ENCODE peak calls at places on chromosomes 6 and 20, in eight cellular contexts. R, E, L, Y, P, I, A and Z are unnamed samples.

GRCh38 chr6:4913705-4914411 is 90.0 kb downstream of the RPP40 start:
- DNase-seq in R (no peak), E (no peak), L (no peak), Y (no peak), P (no peak), I (no peak), A (no peak), Z (no peak)

GRCh38 chr6:118198746-118199145 is 291.7 kb downstream of the SLC35F1 start:
- DNase-seq in R (no peak), E (no peak), L (peak; percentile 2), Y (peak; percentile 3), P (no peak), I (peak; percentile 4), A (no peak), Z (no peak)

GRCh38 chr6:52046456-52046855 is 41.0 kb downstream of the PKHD1 start:
- DNase-seq in R (no peak), E (no peak), L (no peak), Y (no peak), P (no peak), I (no peak), A (no peak), Z (no peak)

GRCh38 chr6:26473758-26474438 is 16.1 kb downstream of the BTN2A1 start:
- DNase-seq in R (peak; percentile 95), E (peak; percentile 97), L (peak; percentile 98), Y (peak; percentile 97), P (peak; percentile 86), I (peak; percentile 97), A (peak; percentile 44), Z (no peak)

GRCh38 chr6:53417141-53417540 is 68.4 kb upstream of the ELOVL5 start:
- DNase-seq in R (no peak), E (no peak), L (no peak), Y (no peak), P (no peak), I (no peak), A (no peak), Z (no peak)

GRCh38 chr6:31968326-31968725 is 3.6 kb downstream of the DXO start:
- DNase-seq in R (no peak), E (no peak), L (no peak), Y (no peak), P (no peak), I (no peak), A (no peak), Z (no peak)

GRCh38 chr6:129321303-129321702 is 388.7 kb downstream of the ARHGAP18 start:
- DNase-seq in R (no peak), E (no peak), L (peak; percentile 12), Y (no peak), P (no peak), I (no peak), A (no peak), Z (no peak)

GRCh38 chr6:82589509-82590206 is 226.0 kb downstream of the TPBG start:
- DNase-seq in R (peak; percentile 97), E (no peak), L (peak; percentile 90), Y (peak; percentile 88), P (no peak), I (peak; percentile 64), A (no peak), Z (no peak)

GRCh38 chr6:47438481-47439347 is 38.9 kb upstream of the CD2AP start:
- DNase-seq in R (no peak), E (peak; percentile 69), L (no peak), Y (no peak), P (peak; percentile 56), I (no peak), A (no peak), Z (no peak)

GRCh38 chr6:446418-447366 is 55.1 kb downstream of the IRF4 start:
- DNase-seq in R (no peak), E (no peak), L (no peak), Y (no peak), P (peak; percentile 23), I (no peak), A (peak; percentile 82), Z (no peak)

GRCh38 chr6:67102743-67103142 is 1395.7 kb upstream of the EYS start:
- DNase-seq in R (no peak), E (no peak), L (no peak), Y (no peak), P (no peak), I (no peak), A (no peak), Z (no peak)

GRCh38 chr6:30885481-30885998 is 1.2 kb downstream of the DDR1 start:
- DNase-seq in R (peak; percentile 29), E (no peak), L (peak; percentile 25), Y (peak; percentile 18), P (peak; percentile 58), I (peak; percentile 18), A (no peak), Z (no peak)

GRCh38 chr20:48051810-48052491 is 266.7 kb upstream of the SULF2 start:
- DNase-seq in R (peak; percentile 29), E (no peak), L (peak; percentile 95), Y (peak; percentile 51), P (no peak), I (peak; percentile 45), A (no peak), Z (no peak)

GRCh38 chr6:124676033-124676432 is 286.2 kb upstream of the RNF217 start:
- DNase-seq in R (peak; percentile 16), E (no peak), L (peak; percentile 42), Y (peak; percentile 87), P (no peak), I (peak; percentile 42), A (no peak), Z (no peak)

GRCh38 chr20:11849270-11849920 is 68.3 kb upstream of the BTBD3 start:
- DNase-seq in R (no peak), E (no peak), L (peak; percentile 33), Y (peak; percentile 16), P (no peak), I (peak; percentile 50), A (no peak), Z (no peak)

GRCh38 chr20:56922497-56922896 is 293.4 kb downstream of the TFAP2C start:
- DNase-seq in R (no peak), E (no peak), L (no peak), Y (no peak), P (no peak), I (no peak), A (no peak), Z (no peak)

GRCh38 chr6:110125361-110125760 is 54.1 kb downstream of the WASF1 start:
- DNase-seq in R (no peak), E (no peak), L (no peak), Y (no peak), P (no peak), I (no peak), A (no peak), Z (no peak)

GRCh38 chr6:136129365-136129764 is 120.7 kb downstream of the MTFR2 start:
- DNase-seq in R (no peak), E (no peak), L (peak; percentile 15), Y (peak; percentile 52), P (no peak), I (no peak), A (no peak), Z (no peak)

GRCh38 chr20:25539742-25540201 is 45.6 kb downstream of the NINL start:
- DNase-seq in R (no peak), E (no peak), L (no peak), Y (peak; percentile 40), P (no peak), I (peak; percentile 52), A (no peak), Z (no peak)

GRCh38 chr20:3781153-3781910 is at the start of gene SPEF1:
- DNase-seq in R (peak; percentile 96), E (peak; percentile 97), L (peak; percentile 98), Y (peak; percentile 94), P (peak; percentile 82), I (peak; percentile 92), A (no peak), Z (peak; percentile 91)